ENCODE peak calls at places on chromosome 21, in six cellular contexts. E is activated naive CD4-positive, alpha-beta T cell; W is iPS DF 19.7; G is SK-N-SH; D is WTC11; T is osteocyte. M is an unnamed sample.

GRCh38 chr21:43864806-43865470 is at the start of gene AGPAT3:
- DNase-seq in E (no peak), W (no peak), G (peak; percentile 87), D (no peak), T (no peak), M (no peak)

GRCh38 chr21:44687671-44688070 is 5.7 kb upstream of the KRTAP12-1 start:
- DNase-seq in E (no peak), W (no peak), G (no peak), D (no peak), T (peak; percentile 62), M (no peak)

GRCh38 chr21:37551406-37552355 is 185.1 kb downstream of the DYRK1A start:
- DNase-seq in E (no peak), W (no peak), G (no peak), D (no peak), T (peak; percentile 84), M (no peak)

GRCh38 chr21:37257967-37258877 is 8.9 kb downstream of the VPS26C start:
- DNase-seq in E (peak; percentile 60), W (no peak), G (peak; percentile 74), D (peak; percentile 75), T (no peak), M (peak; percentile 43)

GRCh38 chr21:26169611-26170470 is 729 bp downstream of the APP start:
- DNase-seq in E (peak; percentile 21), W (no peak), G (peak; percentile 83), D (peak; percentile 44), T (peak; percentile 86), M (no peak)

GRCh38 chr21:14773777-14774345 is 227.7 kb upstream of the SAMSN1 start:
- DNase-seq in E (peak; percentile 12), W (peak; percentile 25), G (peak; percentile 1), D (peak; percentile 78), T (no peak), M (peak; percentile 55)

GRCh38 chr21:42460391-42461184 is 35.4 kb downstream of the RSPH1 start:
- DNase-seq in E (no peak), W (no peak), G (peak; percentile 51), D (no peak), T (no peak), M (no peak)

GRCh38 chr21:35559881-35560280 is 500.4 kb downstream of the SETD4 start:
- DNase-seq in E (no peak), W (no peak), G (no peak), D (no peak), T (no peak), M (no peak)

GRCh38 chr21:45865106-45865835 is 116.3 kb upstream of the COL6A1 start:
- DNase-seq in E (no peak), W (no peak), G (no peak), D (no peak), T (no peak), M (no peak)

GRCh38 chr21:35051287-35051818 is 2.3 kb upstream of the RUNX1 start:
- DNase-seq in E (peak; percentile 40), W (peak; percentile 35), G (no peak), D (peak; percentile 79), T (no peak), M (peak; percentile 70)

GRCh38 chr21:43207868-43208267 is 39.1 kb downstream of the CRYAA start:
- DNase-seq in E (no peak), W (no peak), G (no peak), D (peak; percentile 4), T (peak; percentile 74), M (no peak)

GRCh38 chr21:42040411-42041180 is 30.4 kb upstream of the ZBTB21 start:
- DNase-seq in E (no peak), W (no peak), G (no peak), D (no peak), T (no peak), M (no peak)

GRCh38 chr21:30340714-30341573 is 3.5 kb upstream of the KRTAP27-1 start:
- DNase-seq in E (peak; percentile 1), W (no peak), G (peak; percentile 22), D (peak; percentile 58), T (no peak), M (peak; percentile 46)

GRCh38 chr21:25721987-25722386 is 12.7 kb downstream of the ATP5PF start:
- DNase-seq in E (no peak), W (no peak), G (no peak), D (no peak), T (no peak), M (no peak)

GRCh38 chr21:28069446-28069845 is 923.2 kb downstream of the LTN1 start:
- DNase-seq in E (no peak), W (no peak), G (no peak), D (no peak), T (no peak), M (peak; percentile 70)

GRCh38 chr21:26169061-26169610 is 1.4 kb downstream of the APP start:
- DNase-seq in E (no peak), W (no peak), G (peak; percentile 71), D (no peak), T (no peak), M (peak; percentile 68)

GRCh38 chr21:15182731-15183130 is 117.9 kb upstream of the NRIP1 start:
- DNase-seq in E (no peak), W (no peak), G (no peak), D (no peak), T (no peak), M (no peak)

GRCh38 chr21:24738063-24738462 is 869.2 kb downstream of the MRPL39 start:
- DNase-seq in E (no peak), W (no peak), G (no peak), D (no peak), T (no peak), M (no peak)

GRCh38 chr21:21436012-21436545 is 437.9 kb downstream of the NCAM2 start:
- DNase-seq in E (no peak), W (no peak), G (no peak), D (no peak), T (no peak), M (no peak)

GRCh38 chr21:14526199-14526598 is 19.9 kb downstream of the SAMSN1 start:
- DNase-seq in E (no peak), W (no peak), G (no peak), D (no peak), T (no peak), M (no peak)

M was measured in NT2/D1.